ENCODE peak calls at places on chromosome 14, in six cellular contexts. R is choroid plexus epithelial cell; L is CD8-positive, alpha-beta T cell; W is adrenal gland; V is HFF-Myc; B is esophagus muscularis mucosa. E is an unnamed sample.

GRCh38 chr14:101068293-101068957 is 164.9 kb upstream of the RTL1 start:
- DNase-seq in V (no peak), B (no peak), R (no peak), L (no peak), W (peak; percentile 10), E (no peak)

GRCh38 chr14:56666716-56667115 is 87.1 kb downstream of the TMEM260 start:
- DNase-seq in L (no peak), V (peak; percentile 35), W (no peak), R (peak; percentile 81), B (peak; percentile 1), E (no peak)

GRCh38 chr14:65972346-65972745 is 513.8 kb upstream of the CCDC196 start:
- DNase-seq in L (no peak), B (no peak), W (no peak), V (no peak), R (peak; percentile 4), E (no peak)

GRCh38 chr14:70013269-70013873 is 134.2 kb downstream of the SMOC1 start:
- DNase-seq in W (peak; percentile 51), B (no peak), R (peak; percentile 66), L (no peak), V (no peak), E (no peak)

GRCh38 chr14:64758711-64759554 is 54.7 kb downstream of the PLEKHG3 start:
- DNase-seq in W (no peak), L (no peak), V (no peak), B (no peak), R (peak; percentile 97), E (no peak)

GRCh38 chr14:23646648-23647549 is 10.7 kb downstream of the DHRS2 start:
- DNase-seq in W (no peak), L (no peak), R (no peak), V (no peak), B (no peak), E (no peak)

GRCh38 chr14:77181603-77182437 is at the start of gene TMEM63C:
- DNase-seq in B (no peak), V (no peak), W (peak; percentile 65), R (peak; percentile 28), L (peak; percentile 62), E (peak; percentile 91)

GRCh38 chr14:105947599-105947998 is 421.2 kb downstream of the TMEM121 start:
- DNase-seq in W (no peak), V (no peak), L (no peak), R (no peak), B (no peak), E (no peak)

GRCh38 chr14:97408937-97409860 is 612.0 kb downstream of the VRK1 start:
- DNase-seq in L (no peak), W (no peak), V (no peak), R (no peak), B (no peak), E (no peak)

GRCh38 chr14:32542507-32542906 is 213.4 kb downstream of the AKAP6 start:
- DNase-seq in R (peak; percentile 6), W (peak; percentile 64), B (no peak), L (no peak), V (no peak), E (no peak)

GRCh38 chr14:104477804-104478375 is 101.7 kb upstream of the C14orf180 start:
- DNase-seq in W (no peak), B (peak; percentile 68), L (no peak), R (no peak), V (no peak), E (no peak)

GRCh38 chr14:104220225-104221070 is 82.1 kb downstream of the KIF26A start:
- DNase-seq in B (no peak), V (no peak), W (no peak), R (no peak), L (no peak), E (no peak)

GRCh38 chr14:74551903-74552371 is 58.4 kb downstream of the ISCA2 start:
- DNase-seq in B (no peak), V (no peak), L (no peak), W (no peak), R (no peak), E (no peak)

GRCh38 chr14:74551431-74551830 is 57.9 kb downstream of the ISCA2 start:
- DNase-seq in R (no peak), B (no peak), L (no peak), V (no peak), W (no peak), E (no peak)

GRCh38 chr14:74551001-74551400 is 57.4 kb downstream of the ISCA2 start:
- DNase-seq in L (no peak), W (no peak), R (no peak), B (no peak), V (no peak), E (no peak)

GRCh38 chr14:74554742-74555362 is 57.2 kb downstream of the LTBP2 start:
- DNase-seq in R (no peak), L (no peak), W (no peak), V (no peak), B (no peak), E (no peak)

GRCh38 chr14:74552623-74553022 is 59.1 kb downstream of the ISCA2 start:
- DNase-seq in L (no peak), W (peak; percentile 59), V (no peak), B (no peak), R (no peak), E (no peak)
- H3K4me3 ChIP-seq in L (no peak overlapping the region), W (no peak overlapping the region), V (no peak overlapping the region), B (no peak overlapping the region), R (no peak overlapping the region), E (no peak overlapping the region)

DNA sequence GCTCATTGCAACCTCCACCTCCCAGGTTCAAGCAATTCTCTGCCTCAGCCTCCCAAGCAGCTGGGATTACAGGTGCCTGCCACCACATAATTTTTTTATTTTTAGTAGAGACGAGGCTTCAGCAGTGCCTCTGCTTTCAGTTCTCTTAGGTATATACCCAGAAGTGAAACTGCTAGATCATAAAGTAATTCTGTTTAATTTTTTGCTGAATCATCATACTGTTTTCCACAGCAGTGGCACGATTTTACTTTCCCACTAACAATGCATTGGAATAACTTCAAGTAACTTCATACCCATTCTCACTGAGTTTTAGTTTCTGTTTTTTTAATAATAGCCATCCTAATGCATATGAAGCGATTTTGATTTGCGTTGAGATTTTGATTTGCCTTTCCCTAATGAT is 148.0 kb upstream of the G2E3 start:
- DNase-seq in L (no peak), V (no peak), W (no peak), R (no peak), B (no peak), E (no peak)
- TF ChIP-seq CTCF in L (no peak), V (no peak), W (no peak), R (no peak), B (no peak), E (no peak)

DNA sequence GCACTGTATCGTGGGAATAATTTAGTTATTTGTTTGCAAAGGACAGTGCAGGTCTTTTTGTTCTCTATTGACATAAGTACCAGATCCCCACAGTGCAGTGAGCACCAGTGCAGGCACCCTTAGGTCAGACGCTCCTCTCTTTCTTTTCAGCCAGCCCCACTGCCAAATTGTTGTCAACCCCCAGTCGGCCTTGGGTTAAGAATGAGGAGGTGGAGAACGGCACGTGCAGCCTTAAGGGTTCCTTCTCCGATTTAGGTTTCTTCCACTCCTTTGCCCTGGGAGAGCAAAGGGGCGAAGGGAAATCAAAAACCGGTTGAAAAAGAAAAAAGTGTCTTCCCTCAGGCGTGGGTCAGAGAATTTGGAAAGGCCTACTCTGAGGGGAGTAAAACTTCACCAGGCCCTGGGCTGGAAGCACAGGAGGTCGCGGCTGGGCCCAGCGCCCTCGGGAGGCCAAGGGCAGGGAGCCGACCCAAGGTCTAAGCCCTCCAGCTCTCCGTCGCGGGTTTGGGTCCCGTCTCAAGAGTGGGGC is 4.3 kb downstream of the PAX9 start:
- DNase-seq in V (no peak), L (no peak), R (no peak), B (no peak), W (no peak), E (no peak)
- H3K4me3 ChIP-seq in V (no peak overlapping the region), L (no peak overlapping the region), R (no peak overlapping the region), B (no peak overlapping the region), W (no peak overlapping the region), E (no peak overlapping the region)

GRCh38 chr14:74427651-74428050 is 1.6 kb upstream of the SYNDIG1L start:
- DNase-seq in L (no peak), W (no peak), V (no peak), B (no peak), R (no peak), E (no peak)

GRCh38 chr14:74429221-74429691 is 3.2 kb upstream of the SYNDIG1L start:
- DNase-seq in L (no peak), W (no peak), V (no peak), R (no peak), B (no peak), E (no peak)

GRCh38 chr14:74425525-74426201 is 347 bp downstream of the SYNDIG1L start:
- DNase-seq in W (peak; percentile 46), R (no peak), V (no peak), L (peak; percentile 74), B (no peak), E (no peak)

GRCh38 chr14:74426202-74426582 is at the start of gene SYNDIG1L:
- DNase-seq in V (no peak), B (no peak), W (no peak), R (no peak), L (no peak), E (no peak)

DNA sequence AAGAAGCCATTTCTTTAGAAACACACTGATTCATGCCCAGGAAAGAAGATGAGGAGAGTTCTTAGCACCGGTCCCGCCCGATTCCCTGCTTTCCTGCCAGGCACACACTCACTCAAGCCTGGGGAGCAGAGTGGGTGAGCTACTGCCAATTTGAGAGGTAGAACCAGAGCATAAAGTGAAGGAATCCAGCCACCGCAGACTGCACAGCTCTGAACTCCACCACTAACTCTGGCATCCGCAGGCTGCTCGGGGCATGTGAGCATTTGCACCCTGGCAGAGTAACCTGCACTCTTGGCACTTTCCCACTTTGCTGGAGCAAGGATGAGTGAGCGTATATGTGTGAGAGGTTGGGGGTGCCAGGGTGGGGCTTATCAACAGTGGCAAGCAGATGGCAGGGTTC is 4.0 kb upstream of the SYNDIG1L start:
- DNase-seq in V (no peak), B (no peak), L (no peak), R (no peak), W (no peak), E (no peak)
- TF ChIP-seq CTCF in V (no peak), B (no peak), L (no peak), R (no peak), W (no peak), E (no peak)

DNA sequence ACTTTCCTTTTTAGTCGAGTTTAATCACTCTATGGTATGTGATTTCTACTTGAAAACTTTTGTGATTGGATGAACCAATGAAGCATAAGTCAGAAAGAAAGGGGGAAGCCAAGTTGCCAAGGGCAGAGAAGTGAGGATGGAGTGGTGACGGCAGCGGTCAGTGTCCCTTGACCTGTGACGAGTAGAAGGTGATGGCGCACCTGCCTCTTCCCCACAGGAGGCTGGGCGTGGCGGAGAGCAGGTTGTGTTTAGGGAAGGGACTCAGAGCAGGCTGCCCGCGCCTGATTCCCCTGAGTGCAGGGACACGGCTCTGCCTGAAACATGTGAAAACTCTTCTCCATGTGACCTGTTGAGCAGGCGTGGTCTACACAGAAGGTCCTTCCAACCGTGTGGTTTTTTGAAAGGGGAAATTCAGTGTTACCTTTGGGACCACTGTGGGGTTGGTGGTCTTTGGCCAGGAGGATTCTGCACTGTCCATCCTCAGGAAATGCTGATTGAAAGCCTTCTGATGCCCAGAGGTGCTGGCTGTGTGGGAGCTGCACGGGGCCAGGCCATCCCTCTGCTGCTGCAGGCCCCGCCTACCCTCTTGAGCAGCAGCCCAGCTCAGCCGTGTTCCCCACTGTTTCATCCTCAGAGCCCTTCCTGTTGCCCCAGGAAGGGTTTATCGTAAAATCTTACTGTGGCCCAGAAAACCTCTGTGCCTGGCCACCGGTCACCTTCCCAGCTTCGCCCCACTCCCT is 23.5 kb upstream of the AMN start:
- DNase-seq in L (no peak), B (no peak), R (no peak), W (no peak), V (no peak), E (no peak)
- H3K4me3 ChIP-seq in L (no peak overlapping the region), B (no peak overlapping the region), R (no peak overlapping the region), W (no peak overlapping the region), V (no peak overlapping the region), E (no peak overlapping the region)

E was measured in LNCaP clone FGC.